ENCODE peak calls at places on chromosomes 7 and 10, in nine cellular contexts. T is stimulated activated CD4-positive, alpha-beta T cell treated with anti-CD3 and anti-CD28 coated beads, TNF-alpha, amount 100 ng/mL, for 1 hour; D is left ventricle myocardium inferior; R is BJ; Q is NCI-H2107; V is H9; I is KBM-7; J is activated CD4-positive, CD25-positive, alpha-beta regulatory T cell; X is EH. G is an unnamed sample.

GRCh38 chr7:90483236-90483635 is 13.8 kb downstream of the PTTG1IP2 start:
- DNase-seq in T (no peak), D (no peak), R (no peak), Q (no peak), V (no peak), I (no peak), J (no peak), X (no peak), G (no peak)

GRCh38 chr10:95279042-95279820 is 11.6 kb downstream of the PDLIM1 start:
- DNase-seq in T (no peak), D (no peak), R (no peak), Q (no peak), V (no peak), I (no peak), J (no peak), X (peak; percentile 77), G (no peak)

GRCh38 chr10:121639416-121639815 is 41.2 kb upstream of the FGFR2 start:
- DNase-seq in T (no peak), D (no peak), R (no peak), Q (no peak), V (no peak), I (no peak), J (no peak), X (no peak), G (no peak)

GRCh38 chr10:58755688-58756087 is 243.0 kb downstream of the BICC1 start:
- DNase-seq in T (no peak), D (no peak), R (peak; percentile 56), Q (no peak), V (no peak), I (no peak), J (no peak), X (peak; percentile 76), G (no peak)

GRCh38 chr7:123682690-123683089 is 27.0 kb downstream of the LMOD2 start:
- DNase-seq in T (no peak), D (no peak), R (peak; percentile 28), Q (no peak), V (no peak), I (peak; percentile 84), J (no peak), X (peak; percentile 80), G (peak; percentile 84)

GRCh38 chr10:1169186-1169885 is 113.2 kb downstream of the WDR37 start:
- DNase-seq in T (no peak), D (no peak), R (no peak), Q (no peak), V (no peak), I (no peak), J (no peak), X (no peak), G (no peak)

GRCh38 chr10:23172846-23173548 is 19.1 kb upstream of the PTF1A start:
- DNase-seq in T (no peak), D (no peak), R (no peak), Q (no peak), V (peak; percentile 74), I (no peak), J (no peak), X (no peak), G (no peak)

GRCh38 chr7:75980126-75980864 is 14.1 kb downstream of the TMEM120A start:
- DNase-seq in T (no peak), D (no peak), R (no peak), Q (no peak), V (no peak), I (no peak), J (no peak), X (no peak), G (no peak)

GRCh38 chr10:123648595-123648994 is 17.6 kb upstream of the GPR26 start:
- DNase-seq in T (no peak), D (no peak), R (no peak), Q (no peak), V (peak; percentile 27), I (no peak), J (no peak), X (no peak), G (no peak)

GRCh38 chr7:116224492-116225098 is 14.3 kb downstream of the TES start:
- DNase-seq in T (no peak), D (no peak), R (no peak), Q (no peak), V (no peak), I (no peak), J (no peak), X (no peak), G (no peak)